ENCODE peak calls at places on chromosomes 1 and 21, in four cellular contexts. Z, V, T and C are unnamed samples.

GRCh38 chr21:25509862-25510261 is 97.4 kb downstream of the MRPL39 start:
- DNase-seq in Z (no peak), V (no peak), T (peak; percentile 73), C (no peak)

GRCh38 chr1:47522890-47523811 is 85.3 kb downstream of the FOXD2 start:
- DNase-seq in Z (no peak), V (no peak), T (no peak), C (no peak)

GRCh38 chr1:76826072-76826827 is 41.0 kb upstream of the ST6GALNAC5 start:
- DNase-seq in Z (peak; percentile 35), V (peak; percentile 21), T (no peak), C (peak; percentile 70)

GRCh38 chr1:39677645-39678044 is 5.7 kb upstream of the NT5C1A start:
- DNase-seq in Z (no peak), V (no peak), T (no peak), C (no peak)

GRCh38 chr1:81660286-81660685 is 140.4 kb upstream of the ADGRL2 start:
- DNase-seq in Z (no peak), V (no peak), T (no peak), C (no peak)

GRCh38 chr1:64540265-64540791 is 70.4 kb downstream of the CACHD1 start:
- DNase-seq in Z (peak; percentile 91), V (no peak), T (no peak), C (peak; percentile 51)

GRCh38 chr1:245074232-245074747 is 80.5 kb upstream of the KIF26B start:
- DNase-seq in Z (peak; percentile 78), V (no peak), T (no peak), C (peak; percentile 34)

GRCh38 chr1:197598935-197599334 is 176.3 kb downstream of the DENND1B start:
- DNase-seq in Z (no peak), V (no peak), T (no peak), C (no peak)

GRCh38 chr1:12480748-12481362 is 137.2 kb downstream of the DHRS3 start:
- DNase-seq in Z (peak; percentile 69), V (peak; percentile 89), T (peak; percentile 15), C (peak; percentile 89)

GRCh38 chr1:200526709-200527612 is 93.6 kb downstream of the KIF14 start:
- DNase-seq in Z (no peak), V (no peak), T (peak; percentile 35), C (peak; percentile 53)

GRCh38 chr1:186155594-186155993 is 219.5 kb downstream of the TPR start:
- DNase-seq in Z (peak; percentile 78), V (peak; percentile 77), T (peak; percentile 16), C (peak; percentile 82)

GRCh38 chr1:205711105-205712048 is 31.1 kb upstream of the SLC45A3 start:
- DNase-seq in Z (peak; percentile 82), V (peak; percentile 84), T (no peak), C (peak; percentile 80)

GRCh38 chr1:205714190-205714905 is 34.0 kb upstream of the SLC45A3 start:
- DNase-seq in Z (peak; percentile 26), V (no peak), T (no peak), C (peak; percentile 33)

GRCh38 chr1:205716371-205717132 is 33.4 kb downstream of the NUCKS1 start:
- DNase-seq in Z (no peak), V (no peak), T (no peak), C (no peak)

GRCh38 chr1:205715628-205716027 is 34.4 kb downstream of the NUCKS1 start:
- DNase-seq in Z (no peak), V (no peak), T (no peak), C (no peak)

GRCh38 chr1:205714906-205715246 is 34.6 kb upstream of the SLC45A3 start:
- DNase-seq in Z (no peak), V (no peak), T (no peak), C (no peak)
- TF ChIP-seq CTCF in Z (no peak), V (no peak), T (no peak), C (no peak)

DNA sequence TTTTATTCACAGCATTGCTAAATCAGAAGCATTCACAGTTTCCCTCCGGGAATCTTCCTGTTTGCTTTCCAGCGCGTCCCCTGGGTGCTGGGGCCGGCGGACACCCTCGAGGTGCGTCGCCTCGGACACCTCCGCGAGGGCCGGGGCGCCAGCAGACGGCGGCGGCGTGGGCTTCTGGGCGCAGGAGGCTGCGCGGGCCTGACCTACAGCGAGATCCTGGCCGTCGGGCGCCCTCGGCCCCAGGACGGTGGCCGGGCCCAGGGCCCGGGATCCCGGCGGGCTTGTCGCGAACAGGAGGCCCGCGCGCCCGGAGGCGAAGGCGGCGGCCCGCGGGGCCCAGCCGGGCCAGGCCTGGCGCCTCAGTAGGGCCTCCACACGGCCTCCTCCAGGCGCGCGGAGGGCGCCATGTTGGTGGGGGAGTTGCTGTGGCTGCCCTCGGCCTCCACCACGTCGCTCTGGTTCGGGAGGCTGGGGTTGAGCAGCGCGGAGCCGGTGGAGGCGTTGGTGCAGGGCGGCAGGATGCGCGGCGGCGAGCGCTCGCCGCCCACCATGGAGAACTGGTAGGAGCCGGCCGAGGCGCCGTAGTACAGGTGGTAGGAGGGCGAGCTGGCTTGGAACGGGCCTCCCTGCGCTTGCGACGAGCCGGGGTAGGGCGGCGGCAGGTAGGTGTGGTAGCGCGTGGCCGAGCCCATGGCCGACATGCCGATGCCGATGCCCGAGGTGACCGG is 123.1 kb downstream of the CLIC6 start:
- DNase-seq in Z (no peak), V (no peak), T (no peak), C (no peak)
- H3K4me3 ChIP-seq in Z (no peak overlapping the region), V (no peak overlapping the region), T (no peak overlapping the region), C (no peak overlapping the region)

DNA sequence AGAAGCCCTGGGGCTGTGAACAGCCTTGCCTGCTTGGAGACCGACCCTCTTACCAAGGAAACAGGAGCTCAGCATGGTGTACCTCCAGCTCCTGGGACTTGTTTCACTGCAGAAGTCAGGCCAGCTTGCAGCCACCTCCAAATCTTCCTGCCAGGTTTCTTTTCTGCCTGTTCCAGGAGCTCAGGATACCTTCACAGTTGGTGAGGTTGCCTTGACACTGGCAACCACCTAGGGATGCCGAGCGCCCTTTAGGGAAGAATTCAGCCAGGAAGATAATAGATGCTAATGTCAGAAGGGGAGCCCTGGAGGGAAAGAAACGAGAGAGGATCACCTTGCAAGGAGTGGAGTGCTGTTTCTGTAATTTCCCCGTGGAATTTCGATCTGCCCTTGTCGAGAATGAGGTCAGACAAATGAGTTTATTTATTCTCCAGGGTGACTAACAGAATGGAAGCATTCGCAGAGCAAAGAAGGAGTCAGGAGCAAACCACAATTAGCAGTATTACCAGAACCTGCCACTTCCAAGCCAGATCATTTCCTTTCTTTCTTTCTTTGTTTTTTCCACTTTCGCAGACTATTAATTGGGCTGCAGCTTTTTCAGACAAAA is 315.8 kb upstream of the KAZN start:
- DNase-seq in Z (no peak), V (no peak), T (no peak), C (peak; percentile 45)
- TF ChIP-seq CTCF in Z (no peak), V (no peak), T (no peak), C (no peak)

GRCh38 chr1:23638188-23638619 is 53.4 kb upstream of the RPL11 start:
- DNase-seq in Z (no peak), V (no peak), T (no peak), C (no peak)

GRCh38 chr1:23636009-23636408 is 55.6 kb upstream of the RPL11 start:
- DNase-seq in Z (no peak), V (no peak), T (no peak), C (no peak)

GRCh38 chr1:23634840-23635642 is 56.6 kb upstream of the RPL11 start:
- DNase-seq in Z (peak; percentile 82), V (peak; percentile 71), T (peak; percentile 68), C (peak; percentile 81)

GRCh38 chr1:23638786-23639241 is 52.8 kb upstream of the RPL11 start:
- DNase-seq in Z (peak; percentile 78), V (no peak), T (no peak), C (no peak)

GRCh38 chr1:23639460-23639859 is 52.1 kb upstream of the RPL11 start:
- DNase-seq in Z (no peak), V (no peak), T (no peak), C (no peak)
- H3K4me3 ChIP-seq in Z (no peak overlapping the region), V (no peak overlapping the region), T (no peak overlapping the region), C (no peak overlapping the region)

DNA sequence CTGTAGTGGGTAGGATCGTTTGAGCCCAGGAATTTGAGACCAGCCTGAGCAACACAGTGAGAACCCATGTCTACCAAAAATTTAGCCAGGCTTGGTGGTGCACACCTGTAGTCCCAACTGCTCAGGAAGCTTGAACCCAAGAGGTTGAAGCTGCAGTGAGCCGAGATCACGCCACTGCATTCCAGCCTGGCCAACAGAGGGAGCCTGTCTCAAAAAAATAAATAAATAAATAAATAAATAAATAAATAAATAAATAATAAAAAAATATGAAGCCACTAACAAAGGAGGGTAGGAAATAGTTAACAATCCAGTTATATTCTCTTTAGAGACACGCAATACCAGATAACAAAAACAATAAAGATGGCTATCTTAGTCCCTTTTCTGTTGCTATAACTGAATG is 11.9 kb upstream of the CBR3 start:
- DNase-seq in Z (no peak), V (no peak), T (no peak), C (no peak)
- TF ChIP-seq CTCF in Z (peak; percentile 61), V (peak; percentile 65), T (peak; percentile 30), C (peak; percentile 40)

DNA sequence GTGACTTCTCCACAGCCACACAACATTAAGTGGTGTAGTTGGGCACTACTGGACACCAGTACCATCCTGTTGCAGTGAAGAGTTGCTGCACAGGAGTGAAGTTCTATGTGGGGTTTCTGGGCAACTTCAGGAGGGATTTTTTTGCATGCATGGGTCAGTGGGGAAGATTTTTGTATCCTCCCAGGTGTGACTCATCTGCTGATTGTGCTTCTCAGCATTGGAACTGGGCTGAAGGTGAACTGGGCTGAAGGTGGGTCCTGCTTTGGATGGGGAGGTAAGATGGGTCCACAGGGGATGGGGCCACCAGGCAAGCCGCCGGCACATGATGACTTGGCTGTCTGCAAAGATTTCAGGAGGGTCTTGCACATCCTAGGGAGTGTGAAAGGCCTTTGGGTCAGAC is 2.6 kb downstream of the SERINC2 start:
- DNase-seq in Z (no peak), V (no peak), T (no peak), C (no peak)
- H3K4me3 ChIP-seq in Z (no peak overlapping the region), V (no peak overlapping the region), T (no peak overlapping the region), C (no peak overlapping the region)

DNA sequence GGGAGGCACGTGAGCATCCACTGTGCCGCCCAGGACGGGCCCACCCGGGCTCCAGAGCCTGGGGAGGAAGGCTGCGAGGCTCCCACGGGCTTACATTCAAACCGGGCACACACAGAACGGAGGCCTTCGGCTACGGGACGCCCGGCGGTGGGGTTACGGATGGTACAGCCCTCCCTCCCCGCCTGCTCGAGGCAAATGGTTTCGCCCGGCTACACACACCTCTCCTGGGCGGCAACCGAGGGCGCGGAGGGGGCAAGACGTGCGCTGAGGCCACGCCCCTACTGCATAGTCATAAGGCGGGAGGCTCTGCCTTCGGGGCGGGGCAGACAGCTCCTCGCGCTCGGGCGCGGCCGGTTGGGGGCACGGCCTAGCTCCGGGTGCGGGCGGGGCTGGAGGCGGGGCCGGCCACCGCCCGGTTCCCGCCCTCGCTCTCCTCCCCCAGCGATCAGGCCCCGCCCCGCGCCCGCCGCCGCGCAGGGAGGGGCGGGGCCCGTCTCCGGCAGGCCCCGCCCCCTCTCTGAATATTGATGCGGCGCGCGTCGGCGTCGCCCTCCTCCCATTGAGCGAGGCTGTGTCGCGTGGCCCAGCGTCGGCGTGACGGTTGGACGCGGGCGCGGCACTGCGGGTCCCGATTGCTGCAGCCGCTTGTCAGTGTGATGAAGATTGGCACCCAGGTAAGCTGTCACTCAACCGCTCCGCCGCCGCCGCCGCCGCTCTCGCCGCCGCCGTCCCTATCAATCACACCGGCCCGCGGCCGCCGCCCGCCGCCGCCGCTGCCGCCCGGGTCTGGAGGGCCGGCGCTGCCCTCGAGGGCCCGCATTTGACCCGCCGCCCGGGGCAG is at the start of gene PKNOX1:
- DNase-seq in Z (peak; percentile 99), V (peak; percentile 97), T (peak; percentile 99), C (peak; percentile 99)
- TF ChIP-seq CTCF in Z (no peak), V (no peak), T (no peak), C (no peak)

GRCh38 chr1:26471201-26471497 is 1.1 kb upstream of the HMGN2 start:
- DNase-seq in Z (no peak), V (no peak), T (no peak), C (no peak)
- H3K4me3 ChIP-seq in Z (peak overlapping the region; percentile 74), V (peak overlapping the region; percentile 74), T (peak overlapping the region; percentile 69), C (peak overlapping the region; percentile 54)